ENCODE peak calls at places on chromosomes 2 and 18, in eight cellular contexts. V is neural progenitor cell, P is foreskin fibroblast, E is lung, Q is SK-N-SH, F is fibroblast of lung, R is BJ, M is AG10803. S is an unnamed sample.

GRCh38 chr2:160893581-160893980 is 266.6 kb upstream of the TANK start:
- DNase-seq in M (no peak), Q (no peak), E (no peak), F (no peak), V (no peak), P (no peak), R (no peak), S (no peak)

GRCh38 chr2:69915050-69915945 is at the start of gene MXD1:
- DNase-seq in F (no peak), R (no peak), V (peak; percentile 57), P (peak; percentile 38), Q (peak; percentile 56), M (no peak), E (no peak), S (no peak)

GRCh38 chr18:34880882-34881852 is 160.0 kb upstream of the MAPRE2 start:
- DNase-seq in P (peak; percentile 33), M (no peak), Q (no peak), V (no peak), E (no peak), F (peak; percentile 15), R (no peak), S (peak; percentile 6)

GRCh38 chr2:13745324-13745723 is 887.2 kb upstream of the LRATD1 start:
- DNase-seq in M (no peak), P (no peak), V (peak; percentile 18), Q (no peak), E (no peak), R (no peak), F (no peak), S (no peak)

GRCh38 chr2:165697727-165698620 is 96.1 kb downstream of the GALNT3 start:
- DNase-seq in R (no peak), P (no peak), E (no peak), F (no peak), Q (no peak), M (no peak), V (peak; percentile 71), S (no peak)

GRCh38 chr2:98917031-98917459 is 19.0 kb downstream of the CRACDL start:
- DNase-seq in M (peak; percentile 86), R (peak; percentile 56), Q (no peak), V (no peak), F (peak; percentile 95), E (no peak), P (peak; percentile 91), S (peak; percentile 80)

GRCh38 chr18:10798727-10799435 is 273.1 kb downstream of the NAPG start:
- DNase-seq in R (no peak), F (peak; percentile 33), V (no peak), P (peak; percentile 26), Q (no peak), E (no peak), M (peak; percentile 1), S (peak; percentile 5)

GRCh38 chr2:185979546-185980071 is 241.0 kb downstream of the FSIP2 start:
- DNase-seq in E (no peak), M (no peak), R (peak; percentile 4), P (peak; percentile 33), V (no peak), F (peak; percentile 68), Q (no peak), S (no peak)

GRCh38 chr2:36013064-36013463 is 342.5 kb upstream of the CRIM1 start:
- DNase-seq in R (no peak), P (no peak), V (no peak), M (no peak), E (no peak), F (no peak), Q (no peak), S (no peak)

GRCh38 chr2:70686577-70687460 is 81.2 kb downstream of the ADD2 start:
- DNase-seq in Q (peak; percentile 57), M (peak; percentile 89), P (peak; percentile 56), F (peak; percentile 83), R (no peak), V (peak; percentile 75), E (no peak), S (peak; percentile 72)

DNA sequence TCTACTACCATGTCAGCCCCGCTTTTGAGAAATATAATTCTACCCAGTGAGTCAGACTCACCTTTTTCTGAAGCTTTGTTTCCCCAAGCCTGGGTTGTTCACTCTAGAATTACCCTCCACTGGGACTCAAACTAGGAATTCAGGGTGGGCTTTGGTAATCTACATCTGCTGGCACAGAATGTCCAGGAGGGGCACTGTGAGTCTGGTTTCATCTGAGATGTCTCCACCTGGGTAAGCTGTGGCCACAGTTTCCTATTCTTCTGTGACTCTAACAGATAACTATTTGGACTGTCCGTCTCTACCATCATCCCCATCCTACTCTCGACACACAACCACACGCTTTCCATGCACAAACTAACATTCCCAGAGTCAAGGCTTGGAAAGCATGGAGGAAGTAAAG is 457.2 kb downstream of the STK39 start:
- DNase-seq in V (no peak), Q (no peak), R (no peak), E (no peak), F (no peak), M (no peak), P (no peak), S (no peak)
- TF ChIP-seq CTCF in V (no peak), Q (no peak), R (no peak), E (no peak), F (no peak), M (no peak), P (no peak), S (no peak)

GRCh38 chr2:184767059-184767458 is 168.7 kb downstream of the ZNF804A start:
- DNase-seq in F (no peak), Q (no peak), M (no peak), R (no peak), E (no peak), P (no peak), V (no peak), S (no peak)

GRCh38 chr2:184769038-184769437 is 170.7 kb downstream of the ZNF804A start:
- DNase-seq in R (no peak), F (peak; percentile 77), E (no peak), M (peak; percentile 11), Q (no peak), P (peak; percentile 50), V (no peak), S (peak; percentile 59)

GRCh38 chr2:184760931-184761330 is 162.6 kb downstream of the ZNF804A start:
- DNase-seq in P (no peak), R (no peak), F (no peak), V (no peak), E (no peak), M (no peak), Q (no peak), S (no peak)

GRCh38 chr2:184769686-184770085 is 171.4 kb downstream of the ZNF804A start:
- DNase-seq in M (no peak), Q (no peak), R (no peak), F (peak; percentile 29), E (no peak), V (no peak), P (no peak), S (no peak)

DNA sequence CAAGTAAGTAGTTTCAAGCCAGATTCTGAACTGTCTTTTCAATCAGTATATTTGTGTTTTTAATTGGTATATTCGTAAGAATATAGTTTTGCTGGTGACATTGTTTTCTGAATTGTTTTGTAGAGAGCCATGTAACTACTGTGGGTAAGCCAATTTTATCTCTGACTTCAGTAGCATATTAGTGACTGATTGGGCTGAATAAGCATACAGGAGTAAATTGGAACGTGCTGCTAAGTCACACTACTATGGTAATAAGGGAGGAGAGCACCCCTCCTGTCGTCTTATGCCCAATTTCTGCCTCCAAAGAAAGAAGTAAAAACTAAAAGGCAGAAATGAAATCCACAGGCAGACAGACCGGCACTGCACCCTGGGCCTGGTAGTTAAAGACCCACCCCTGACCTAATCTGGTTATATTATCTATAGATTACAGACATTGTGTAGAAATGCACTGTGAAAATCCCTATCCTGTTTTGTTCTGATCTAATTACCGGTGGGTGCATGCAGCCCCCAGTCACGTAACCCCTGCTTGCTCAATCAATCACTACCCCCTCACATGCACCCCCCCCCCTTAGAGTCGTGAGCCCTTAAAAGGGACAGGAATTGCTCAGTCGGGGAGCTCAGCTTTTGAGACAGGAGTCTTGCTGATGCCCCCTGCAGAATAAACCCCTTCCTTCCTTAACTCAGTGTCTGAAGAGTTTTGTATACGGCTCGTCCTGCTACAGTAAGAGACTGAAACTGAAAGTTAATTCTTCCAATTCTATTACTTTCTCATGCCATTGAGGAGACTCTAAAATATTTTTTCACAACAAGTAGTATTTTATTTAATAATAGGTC is 166.9 kb downstream of the ZNF804A start:
- DNase-seq in R (no peak), E (no peak), P (no peak), F (no peak), M (no peak), V (peak; percentile 60), Q (no peak), S (no peak)
- H3K4me3 ChIP-seq in R (no peak overlapping the region), E (no peak overlapping the region), P (no peak overlapping the region), F (no peak overlapping the region), M (no peak overlapping the region), V (no peak overlapping the region), Q (peak overlapping the region; percentile 30), S (no peak overlapping the region)

GRCh38 chr2:15160201-15160600 is 400.9 kb downstream of the NBAS start:
- DNase-seq in V (no peak), E (no peak), Q (no peak), P (no peak), M (no peak), R (no peak), F (no peak), S (no peak)

GRCh38 chr2:15159206-15159605 is 401.9 kb downstream of the NBAS start:
- DNase-seq in R (no peak), E (no peak), P (no peak), F (no peak), M (no peak), V (no peak), Q (no peak), S (no peak)

GRCh38 chr2:15160602-15161001 is 400.5 kb downstream of the NBAS start:
- DNase-seq in P (peak; percentile 46), Q (no peak), E (no peak), V (no peak), M (no peak), R (no peak), F (no peak), S (no peak)

GRCh38 chr2:15158532-15158931 is 402.6 kb downstream of the NBAS start:
- DNase-seq in Q (no peak), E (no peak), V (no peak), F (no peak), P (no peak), R (no peak), M (no peak), S (no peak)

DNA sequence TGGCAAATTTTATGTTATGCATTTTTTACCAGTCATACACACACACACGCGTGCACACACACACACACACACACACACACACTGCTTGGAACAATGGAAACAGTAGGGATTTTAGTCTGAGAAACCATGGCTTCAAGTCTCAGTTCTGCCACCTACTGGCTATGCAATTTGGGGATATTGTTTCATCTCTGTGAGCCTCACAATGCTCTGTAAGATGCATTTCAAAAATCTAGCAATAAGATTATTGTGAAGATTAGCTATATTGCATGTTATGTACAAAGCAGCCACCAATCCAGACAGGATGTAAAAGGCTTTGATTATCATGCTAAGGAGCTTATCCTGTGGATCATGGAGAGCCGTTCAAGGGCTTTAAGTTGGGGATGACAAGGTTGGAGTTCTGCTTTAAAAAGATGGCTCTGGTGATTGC is 401.4 kb downstream of the NBAS start:
- DNase-seq in F (peak; percentile 63), V (peak; percentile 54), M (peak; percentile 59), Q (peak; percentile 53), R (no peak), P (peak; percentile 76), E (no peak), S (peak; percentile 64)
- TF ChIP-seq CTCF in F (peak; percentile 47), V (peak; percentile 65), M (peak; percentile 74), Q (peak; percentile 70), R (peak; percentile 68), P (peak; percentile 64), E (peak; percentile 25), S (peak; percentile 67)

DNA sequence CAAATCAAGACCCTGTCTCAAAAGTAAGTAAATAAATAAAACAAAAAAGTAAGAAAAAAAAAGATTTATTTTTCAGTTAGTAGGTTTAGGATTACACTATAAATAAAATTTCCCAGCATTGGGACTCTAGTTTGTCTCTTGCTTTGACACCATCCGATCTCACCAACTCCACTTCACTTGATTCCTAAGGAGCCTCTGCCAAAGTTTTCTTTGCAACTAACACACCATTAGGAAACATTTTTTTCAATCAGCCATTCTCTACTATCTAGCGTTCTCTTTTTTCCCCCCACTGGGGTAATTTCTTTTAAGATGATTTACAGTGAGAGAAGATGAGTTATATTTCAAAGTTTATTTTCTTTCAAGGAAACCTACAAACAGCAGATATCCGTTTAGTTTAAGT is 10.6 kb upstream of the NEMP2 start:
- DNase-seq in R (no peak), M (no peak), V (no peak), Q (no peak), P (no peak), F (no peak), E (no peak), S (peak; percentile 27)
- H3K4me3 ChIP-seq in R (no peak overlapping the region), M (no peak overlapping the region), V (no peak overlapping the region), Q (no peak overlapping the region), P (no peak overlapping the region), F (peak overlapping the region; percentile 28), E (no peak overlapping the region), S (peak overlapping the region; percentile 32)

S was measured in cardiac fibroblast.